ENCODE peak calls at places on chromosomes 11 and 22, in five cellular contexts. A is HEK293T, G is H1, F is HepG2, N is GM12878. K is an unnamed sample.

GRCh38 chr22:28793976-28794584 is 6.3 kb downstream of the XBP1 start:
- DNase-seq in N (no peak), F (no peak), A (no peak), G (no peak), K (no peak)

GRCh38 chr22:41243361-41243760 is 2.6 kb upstream of the CHADL start:
- DNase-seq in N (no peak), A (no peak), G (no peak), F (no peak), K (no peak)

GRCh38 chr22:27885977-27886842 is 32.8 kb downstream of the PITPNB start:
- DNase-seq in A (peak), N (no peak), G (no peak), F (peak), K (no peak)

GRCh38 chr11:47860526-47860925 is 12.4 kb upstream of the NUP160 start:
- DNase-seq in N (no peak), G (no peak), F (no peak), A (no peak), K (no peak)

GRCh38 chr22:46798366-46799057 is 36.1 kb downstream of the TBC1D22A start:
- DNase-seq in N (no peak), G (peak), A (peak), F (peak), K (peak)

GRCh38 chr11:60944504-60945294 is 7.3 kb downstream of the SLC15A3 start:
- DNase-seq in A (peak), G (no peak), F (no peak), N (no peak), K (no peak)

GRCh38 chr22:20957691-20958440 is 9.2 kb upstream of the AIFM3 start:
- DNase-seq in G (no peak), N (no peak), F (no peak), A (no peak), K (no peak)

GRCh38 chr11:12170984-12171383 is 60.6 kb downstream of the MICAL2 start:
- DNase-seq in F (no peak), N (no peak), A (no peak), G (no peak), K (no peak)

GRCh38 chr22:47837703-47838102 is 1075.3 kb downstream of the TBC1D22A start:
- DNase-seq in F (peak), A (no peak), G (peak), N (no peak), K (peak)

GRCh38 chr11:126392638-126393023 is 37.1 kb downstream of the ST3GAL4 start:
- DNase-seq in F (no peak), A (no peak), N (no peak), G (no peak), K (no peak)

GRCh38 chr11:108121274-108122155 is at the start of gene ACAT1:
- DNase-seq in N (peak), F (peak), A (peak), G (peak), K (peak)

GRCh38 chr11:129323896-129324522 is 51.6 kb upstream of the BARX2 start:
- DNase-seq in N (no peak), G (no peak), A (no peak), F (peak), K (no peak)

GRCh38 chr11:86718999-86719398 is 46.6 kb upstream of the ME3 start:
- DNase-seq in N (no peak), A (no peak), F (no peak), G (no peak), K (no peak)

GRCh38 chr11:35006389-35007128 is 90.1 kb downstream of the PDHX start:
- DNase-seq in N (peak), F (no peak), G (no peak), A (no peak), K (no peak)

GRCh38 chr11:125275905-125276634 is 111.5 kb downstream of the PKNOX2 start:
- DNase-seq in A (no peak), F (no peak), G (no peak), N (no peak), K (no peak)

GRCh38 chr11:81915045-81915444 is 818.6 kb downstream of the FAM181B start:
- DNase-seq in F (peak), G (no peak), N (no peak), A (no peak), K (no peak)

DNA sequence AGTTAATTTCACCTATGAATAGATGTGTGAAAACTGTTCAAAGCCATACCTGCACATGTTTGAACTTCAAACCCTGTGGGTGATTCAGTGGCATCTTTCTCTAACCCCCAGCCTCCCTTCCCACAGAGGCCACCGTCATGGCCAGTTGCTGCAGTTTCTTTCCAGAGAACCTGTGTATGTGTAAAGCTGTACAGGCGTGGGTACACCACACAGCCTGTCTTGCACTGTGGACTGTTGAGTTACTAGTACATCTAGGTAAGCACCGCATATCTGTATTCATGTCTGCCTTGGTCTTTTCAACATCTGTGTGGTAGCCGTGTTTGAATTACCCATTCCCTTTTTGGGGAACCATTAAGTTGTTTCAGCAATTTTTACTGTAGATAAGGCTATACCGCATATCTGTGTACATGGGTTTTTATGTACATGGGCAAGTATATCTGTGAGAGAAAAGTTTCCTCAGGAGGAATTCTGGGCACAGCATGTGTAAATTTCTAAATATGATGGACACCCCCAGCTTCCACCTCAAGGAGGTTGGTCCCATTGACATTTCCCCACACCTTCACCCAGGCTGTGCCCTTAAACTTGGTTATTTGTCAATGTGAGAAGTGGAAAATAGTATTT is 13.9 kb downstream of the NEAT1 start:
- DNase-seq in N (no peak), F (no peak), G (no peak), A (no peak), K (no peak)
- TF ChIP-seq SUZ12 in N (no peak), F (no peak), G (no peak), A (no peak), K (no peak)

GRCh38 chr11:64239662-64240466 is 1.0 kb upstream of the FKBP2 start:
- DNase-seq in G (no peak), N (peak), F (no peak), A (no peak), K (no peak)
- TF ChIP-seq SUZ12 in G (no peak), N (no peak), F (no peak), A (no peak), K (no peak)

DNA sequence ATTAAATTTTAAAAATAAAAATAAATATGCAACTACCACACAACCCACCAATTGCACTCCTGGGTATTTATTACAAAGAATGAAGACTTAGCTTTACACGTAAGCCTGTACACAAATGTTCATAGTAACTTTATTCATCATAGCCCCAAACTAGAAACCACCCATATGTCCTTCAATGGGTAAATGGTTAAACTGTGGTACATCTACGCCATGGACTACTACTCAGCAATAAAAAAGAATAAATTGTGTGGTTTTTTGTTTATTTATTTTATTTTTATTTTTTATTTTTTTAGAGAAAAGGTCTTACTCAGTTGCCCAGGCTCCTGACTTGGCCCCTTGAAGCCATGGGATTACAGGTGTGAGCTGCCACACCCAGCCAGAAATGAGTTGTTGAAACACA is 14.6 kb downstream of the GAL start:
- DNase-seq in N (no peak), G (no peak), F (no peak), A (no peak), K (no peak)
- TF ChIP-seq SUZ12 in N (no peak), G (no peak), F (no peak), A (no peak), K (no peak)

GRCh38 chr11:121328213-121328966 is 35.8 kb downstream of the SC5D start:
- DNase-seq in N (no peak), F (no peak), G (no peak), A (no peak), K (no peak)
- TF ChIP-seq SUZ12 in N (no peak), F (no peak), G (no peak), A (no peak), K (no peak)

GRCh38 chr11:67468056-67468455 is 995 bp downstream of the TMEM134 start:
- DNase-seq in N (no peak), G (no peak), A (no peak), F (no peak), K (no peak)
- TF ChIP-seq SUZ12 in N (no peak), G (no peak), A (no peak), F (no peak), K (no peak)

GRCh38 chr11:32070707-32071106 is 20.2 kb upstream of the RCN1 start:
- DNase-seq in F (no peak), A (no peak), N (no peak), G (no peak), K (no peak)

GRCh38 chr11:32069361-32070058 is 21.4 kb upstream of the RCN1 start:
- DNase-seq in N (no peak), A (no peak), F (no peak), G (no peak), K (no peak)

GRCh38 chr11:32065865-32066264 is 25.0 kb upstream of the RCN1 start:
- DNase-seq in A (no peak), G (no peak), N (no peak), F (no peak), K (no peak)

GRCh38 chr11:32071811-32072210 is 19.1 kb upstream of the RCN1 start:
- DNase-seq in N (no peak), A (peak), F (peak), G (no peak), K (no peak)

DNA sequence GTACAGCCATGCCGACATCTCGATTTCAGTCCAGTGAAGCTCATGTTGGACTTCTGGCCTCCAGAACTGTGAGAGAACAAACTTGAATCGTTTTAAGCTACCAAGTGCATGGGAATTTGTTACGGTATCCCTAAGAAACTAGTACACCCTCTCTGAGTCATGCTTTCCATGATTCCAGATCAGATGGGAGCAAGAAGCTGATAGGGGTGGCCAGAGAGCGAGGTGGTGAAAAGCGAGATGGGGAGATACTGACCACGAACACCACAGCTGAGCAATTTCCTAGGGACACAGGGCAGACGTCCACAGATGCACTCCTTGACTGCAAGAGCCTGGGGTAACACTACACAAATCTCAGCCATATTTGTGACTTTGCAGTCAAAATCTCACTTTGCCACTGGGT is 22.7 kb upstream of the RCN1 start:
- DNase-seq in A (no peak), G (no peak), N (no peak), F (no peak), K (no peak)
- TF ChIP-seq SUZ12 in A (no peak), G (no peak), N (no peak), F (no peak), K (no peak)

GRCh38 chr11:17012712-17013547 is 1.3 kb downstream of the PLEKHA7 start:
- DNase-seq in A (no peak), F (peak), N (no peak), G (no peak), K (no peak)

GRCh38 chr11:17015639-17016125 is 1.5 kb upstream of the PLEKHA7 start:
- DNase-seq in A (no peak), G (no peak), N (no peak), F (no peak), K (no peak)

GRCh38 chr11:17013548-17014320 is 480 bp downstream of the PLEKHA7 start:
- DNase-seq in N (no peak), F (peak), G (no peak), A (peak), K (no peak)

GRCh38 chr11:17014321-17014773 is at the start of gene PLEKHA7:
- DNase-seq in G (no peak), N (no peak), A (peak), F (peak), K (no peak)

DNA sequence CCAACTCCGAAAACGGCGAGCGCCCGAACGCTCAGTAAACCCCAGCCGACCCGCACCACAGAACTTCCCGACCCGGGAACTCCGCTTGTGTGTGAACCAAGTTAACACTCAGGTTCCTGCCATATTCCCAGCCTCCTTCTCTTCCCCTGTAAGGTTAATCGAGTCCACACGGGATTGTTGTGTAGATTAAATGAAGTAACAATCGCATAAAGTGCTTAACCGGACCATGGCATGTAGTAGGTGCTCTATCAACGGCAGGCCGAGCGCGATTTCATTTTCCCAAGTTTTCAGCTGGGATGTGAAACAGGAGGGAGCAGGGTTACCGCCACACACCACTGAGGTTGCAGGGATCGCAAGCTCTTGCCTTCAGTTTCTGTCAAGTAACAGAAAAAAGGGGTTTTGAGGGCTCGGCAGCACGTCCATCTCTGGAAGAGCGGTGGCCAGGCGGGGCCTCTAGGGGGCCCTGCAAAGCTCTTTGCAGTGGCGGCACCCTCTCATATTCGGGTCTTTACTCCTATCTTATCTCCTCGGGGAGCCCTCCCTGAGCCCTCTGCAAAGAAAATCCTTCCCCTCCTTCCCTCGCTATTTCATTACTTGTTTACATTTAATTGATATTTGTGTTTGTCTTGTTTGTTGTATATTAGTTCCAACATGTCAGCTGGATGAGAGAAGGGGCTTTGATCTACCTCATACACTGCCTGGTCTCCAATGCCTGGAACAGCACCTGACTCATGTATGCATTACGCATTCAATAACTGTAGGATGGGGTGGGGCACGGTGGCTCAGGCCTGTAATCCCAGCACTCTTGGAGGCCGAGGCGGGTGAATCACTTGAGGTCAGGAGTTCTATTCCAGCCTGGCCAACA is 792 bp upstream of the PLEKHA7 start:
- DNase-seq in G (no peak), F (peak), A (peak), N (no peak), K (peak)
- TF ChIP-seq SUZ12 in G (no peak), F (no peak), A (no peak), N (peak), K (no peak)

K was measured in NT2/D1.